ENCODE peak calls at places on chromosomes 3 and 15, in seven cellular contexts. B is IMR-90, K is PC-3, W is fibroblast of lung, E is adipocyte, Z is HepG2, M is kidney. S is an unnamed sample.
A peak's percentile ranks its signal among the peaks of the same experiment; 100 is the strongest.

GRCh38 chr3:33758874-33759273 is 39.6 kb upstream of the PDCD6IP start:
- DNase-seq in W (no peak), M (no peak), K (no peak), Z (no peak), B (no peak), E (no peak), S (no peak)

GRCh38 chr15:34282384-34282783 is 55.2 kb downstream of the SLC12A6 start:
- DNase-seq in W (no peak), K (no peak), M (no peak), E (no peak), B (no peak), Z (no peak), S (no peak)

GRCh38 chr3:182182531-182182968 is 470.8 kb downstream of the SOX2 start:
- DNase-seq in W (no peak), E (no peak), K (peak; percentile 71), M (no peak), B (no peak), Z (peak; percentile 7), S (no peak)

GRCh38 chr15:80567721-80568157 is 127.4 kb upstream of the ABHD17C start:
- DNase-seq in E (peak; percentile 92), B (peak; percentile 89), K (peak; percentile 82), W (peak; percentile 87), Z (peak; percentile 72), M (no peak), S (peak; percentile 90)

GRCh38 chr3:137763594-137763938 is 549 bp upstream of the SOX14 start:
- DNase-seq in M (no peak), E (no peak), W (no peak), K (no peak), Z (no peak), B (no peak), S (peak; percentile 80)

GRCh38 chr3:123156276-123156995 is 45.3 kb upstream of the SEC22A start:
- DNase-seq in E (no peak), M (no peak), B (no peak), K (no peak), Z (no peak), W (no peak), S (peak; percentile 30)

GRCh38 chr3:57783186-57784088 is 27.3 kb downstream of the SLMAP start:
- DNase-seq in B (no peak), Z (no peak), K (no peak), W (peak; percentile 27), E (peak; percentile 27), M (no peak), S (no peak)

GRCh38 chr15:45703670-45704328 is 69.0 kb downstream of the SQOR start:
- DNase-seq in B (no peak), K (no peak), E (no peak), W (no peak), Z (no peak), M (no peak), S (peak; percentile 79)

GRCh38 chr3:53420831-53421230 is 73.5 kb upstream of the DCP1A start:
- DNase-seq in Z (no peak), E (no peak), M (no peak), W (no peak), B (no peak), K (no peak), S (no peak)

GRCh38 chr3:24129549-24129948 is 184.5 kb downstream of the NR1D2 start:
- DNase-seq in B (no peak), M (no peak), K (no peak), Z (no peak), W (no peak), E (no peak), S (no peak)

GRCh38 chr15:100448481-100448880 is 80.3 kb downstream of the CERS3 start:
- DNase-seq in Z (no peak), E (no peak), M (no peak), W (no peak), B (no peak), K (no peak), S (peak; percentile 63)

GRCh38 chr3:161273589-161274218 is 52.6 kb downstream of the NMD3 start:
- DNase-seq in W (peak; percentile 72), M (no peak), Z (peak; percentile 28), B (peak; percentile 52), E (peak; percentile 85), K (peak; percentile 81), S (no peak)

GRCh38 chr3:115720988-115721387 is 97.7 kb downstream of the GAP43 start:
- DNase-seq in W (no peak), K (no peak), Z (no peak), M (no peak), B (no peak), E (no peak), S (no peak)

GRCh38 chr3:147521646-147522045 is 112.5 kb downstream of the ZIC1 start:
- DNase-seq in E (peak; percentile 60), M (no peak), W (peak; percentile 78), K (peak; percentile 39), B (peak; percentile 37), Z (no peak), S (no peak)

GRCh38 chr15:70856177-70856883 is 2.4 kb upstream of the LARP6 start:
- DNase-seq in E (peak; percentile 75), Z (no peak), K (peak; percentile 30), M (no peak), W (peak; percentile 51), B (peak; percentile 56), S (no peak)

GRCh38 chr3:53765753-53766152 is 80.5 kb downstream of the CHDH start:
- DNase-seq in B (no peak), K (no peak), E (no peak), Z (no peak), M (no peak), W (no peak), S (no peak)

GRCh38 chr15:58248504-58248842 is 110.3 kb downstream of the AQP9 start:
- DNase-seq in Z (no peak), E (no peak), K (no peak), M (no peak), B (no peak), W (no peak), S (no peak)

GRCh38 chr3:192091831-192092230 is 630.9 kb downstream of the PYDC2 start:
- DNase-seq in M (no peak), B (peak; percentile 1), Z (no peak), E (no peak), K (peak; percentile 17), W (peak; percentile 6), S (no peak)

GRCh38 chr15:89119489-89120478 is 31.5 kb downstream of the ABHD2 start:
- DNase-seq in B (peak; percentile 69), W (peak; percentile 76), M (no peak), K (peak; percentile 87), Z (peak; percentile 51), E (peak; percentile 79), S (no peak)

GRCh38 chr15:53658827-53659226 is 100.6 kb downstream of the WDR72 start:
- DNase-seq in B (no peak), E (no peak), Z (no peak), M (no peak), W (peak; percentile 6), K (peak; percentile 29), S (no peak)

GRCh38 chr3:134804508-134805480 is 9.7 kb downstream of the EPHB1 start:
- DNase-seq in M (no peak), B (no peak), Z (no peak), W (no peak), E (no peak), K (no peak), S (peak; percentile 44)

GRCh38 chr3:53513556-53514190 is 19.3 kb downstream of the CACNA1D start:
- DNase-seq in W (no peak), M (no peak), Z (peak; percentile 25), E (no peak), B (no peak), K (peak; percentile 70), S (no peak)

GRCh38 chr15:92392462-92392861 is 1.2 kb upstream of the ST8SIA2 start:
- DNase-seq in Z (no peak), W (no peak), B (no peak), K (no peak), E (no peak), M (no peak), S (peak; percentile 77)
- H3K9ac ChIP-seq in Z (no peak overlapping the region), W (no peak overlapping the region), B (no peak overlapping the region), K (no peak overlapping the region), E (no peak overlapping the region), M (no peak overlapping the region), S (no peak overlapping the region)

GRCh38 chr15:48893311-48893710 is 15.4 kb downstream of the EID1 start:
- DNase-seq in E (no peak), Z (no peak), K (no peak), W (no peak), B (no peak), M (no peak), S (no peak)

GRCh38 chr15:48899793-48900192 is 21.9 kb downstream of the EID1 start:
- DNase-seq in E (no peak), M (no peak), Z (no peak), K (no peak), B (peak; percentile 19), W (no peak), S (no peak)

GRCh38 chr15:48897144-48897814 is 19.3 kb downstream of the EID1 start:
- DNase-seq in B (peak; percentile 82), E (peak; percentile 79), K (no peak), Z (no peak), W (peak; percentile 87), M (no peak), S (no peak)

GRCh38 chr15:48898083-48898482 is 20.1 kb downstream of the EID1 start:
- DNase-seq in B (no peak), W (no peak), Z (no peak), K (no peak), M (no peak), E (no peak), S (no peak)

GRCh38 chr15:48896775-48897143 is 18.8 kb downstream of the EID1 start:
- DNase-seq in K (no peak), E (no peak), M (no peak), B (no peak), Z (no peak), W (peak; percentile 27), S (no peak)
- H3K9me3 ChIP-seq in K (no peaks in the 10 kb centered on the region), E (no peaks in the 10 kb centered on the region), M (no peaks in the 10 kb centered on the region), B (no peaks in the 10 kb centered on the region), Z (no peaks in the 10 kb centered on the region), W (no peaks in the 10 kb centered on the region), S (no peaks in the 10 kb centered on the region)

GRCh38 chr3:12679468-12679867 is 15.6 kb upstream of the RAF1 start:
- DNase-seq in M (no peak), Z (peak; percentile 38), B (peak; percentile 94), E (peak; percentile 84), K (peak; percentile 94), W (peak; percentile 72), S (no peak)

GRCh38 chr3:12670365-12670764 is 6.4 kb upstream of the RAF1 start:
- DNase-seq in B (no peak), W (no peak), Z (no peak), M (no peak), E (no peak), K (no peak), S (no peak)

GRCh38 chr3:12670789-12671450 is 7.0 kb upstream of the RAF1 start:
- DNase-seq in Z (peak; percentile 70), B (no peak), K (no peak), M (peak; percentile 32), E (no peak), W (no peak), S (peak; percentile 57)

GRCh38 chr3:12677616-12678015 is 13.7 kb upstream of the RAF1 start:
- DNase-seq in W (no peak), B (no peak), Z (no peak), E (no peak), M (peak; percentile 60), K (no peak), S (no peak)

GRCh38 chr3:12675115-12675810 is 11.3 kb upstream of the RAF1 start:
- DNase-seq in M (peak; percentile 30), K (no peak), E (no peak), B (no peak), Z (no peak), W (no peak), S (no peak)
- H3K9ac ChIP-seq in M (no peak overlapping the region), K (no peak overlapping the region), E (no peak overlapping the region), B (no peak overlapping the region), Z (no peak overlapping the region), W (no peak overlapping the region), S (no peak overlapping the region)

GRCh38 chr15:68387288-68388143 is 44.4 kb downstream of the ITGA11 start:
- DNase-seq in B (peak; percentile 78), W (no peak), K (no peak), Z (no peak), E (no peak), M (no peak), S (peak; percentile 28)
- H3K9me3 ChIP-seq in B (no peaks in the 10 kb centered on the region), W (no peaks in the 10 kb centered on the region), K (no peaks in the 10 kb centered on the region), Z (no peaks in the 10 kb centered on the region), E (peaks cover 3% of the 10 kb centered on the region), M (no peaks in the 10 kb centered on the region), S (peaks cover 2% of the 10 kb centered on the region)

S was measured in endodermal cell.